ENCODE peak calls at places on chromosome 17, in six cellular contexts. L, S, R, E, P and B are unnamed samples.

GRCh38 chr17:18031955-18032354 is 7.0 kb downstream of the ATPAF2 start:
- DNase-seq in L (no peak), S (no peak), R (no peak), E (no peak), P (no peak), B (no peak)

GRCh38 chr17:1635675-1636465 is 7.2 kb upstream of the SLC43A2 start:
- DNase-seq in L (no peak), S (no peak), R (no peak), E (no peak), P (no peak), B (no peak)

GRCh38 chr17:8412089-8412488 is 14.5 kb upstream of the RNF222 start:
- DNase-seq in L (peak; percentile 51), S (no peak), R (no peak), E (no peak), P (no peak), B (no peak)

GRCh38 chr17:65181237-65182061 is 44.3 kb downstream of the RGS9 start:
- DNase-seq in L (no peak), S (no peak), R (no peak), E (no peak), P (no peak), B (peak; percentile 18)

GRCh38 chr17:8015957-8016631 is 13.7 kb downstream of the GUCY2D start:
- DNase-seq in L (no peak), S (peak; percentile 15), R (no peak), E (no peak), P (no peak), B (no peak)

GRCh38 chr17:49928826-49929475 is 40.0 kb upstream of the DLX4 start:
- DNase-seq in L (no peak), S (no peak), R (peak; percentile 78), E (no peak), P (no peak), B (no peak)

GRCh38 chr17:4605826-4606225 is 21.5 kb downstream of the SMTNL2 start:
- DNase-seq in L (no peak), S (no peak), R (no peak), E (no peak), P (no peak), B (no peak)

GRCh38 chr17:41617698-41618097 is 5.1 kb upstream of the KRT16 start:
- DNase-seq in L (no peak), S (no peak), R (no peak), E (no peak), P (no peak), B (no peak)

GRCh38 chr17:72811976-72812687 is 280.4 kb downstream of the SLC39A11 start:
- DNase-seq in L (no peak), S (no peak), R (no peak), E (no peak), P (no peak), B (no peak)

GRCh38 chr17:78127240-78127887 is 1.2 kb downstream of the TMC6 start:
- DNase-seq in L (peak; percentile 76), S (peak; percentile 52), R (no peak), E (no peak), P (peak; percentile 61), B (peak; percentile 41)

GRCh38 chr17:74840989-74841666 is 18.6 kb downstream of the GRIN2C start:
- DNase-seq in L (peak; percentile 37), S (no peak), R (no peak), E (no peak), P (no peak), B (no peak)

GRCh38 chr17:8940866-8941471 is 24.5 kb downstream of the PIK3R5 start:
- DNase-seq in L (no peak), S (no peak), R (no peak), E (no peak), P (no peak), B (no peak)

GRCh38 chr17:63429766-63430165 is 16.3 kb downstream of the CYB561 start:
- DNase-seq in L (no peak), S (no peak), R (no peak), E (no peak), P (no peak), B (no peak)

GRCh38 chr17:40576113-40576740 is 11.0 kb upstream of the CCR7 start:
- DNase-seq in L (no peak), S (no peak), R (no peak), E (no peak), P (no peak), B (no peak)

GRCh38 chr17:21815352-21816063 is 123.2 kb downstream of the KCNJ18 start:
- DNase-seq in L (no peak), S (no peak), R (peak; percentile 9), E (no peak), P (no peak), B (no peak)

GRCh38 chr17:74917430-74917829 is 5.6 kb downstream of the USH1G start:
- DNase-seq in L (no peak), S (no peak), R (no peak), E (no peak), P (no peak), B (no peak)

GRCh38 chr17:64240741-64241347 is 22.2 kb downstream of the TEX2 start:
- DNase-seq in L (no peak), S (no peak), R (no peak), E (no peak), P (no peak), B (no peak)

GRCh38 chr17:28252436-28252835 is 66.6 kb upstream of the TMEM97 start:
- DNase-seq in L (no peak), S (no peak), R (no peak), E (no peak), P (no peak), B (no peak)

GRCh38 chr17:76789235-76789788 is 51.4 kb downstream of the MFSD11 start:
- DNase-seq in L (peak; percentile 51), S (no peak), R (no peak), E (peak; percentile 30), P (no peak), B (no peak)

GRCh38 chr17:28125530-28126382 is 83.3 kb downstream of the NLK start:
- DNase-seq in L (no peak), S (no peak), R (no peak), E (no peak), P (no peak), B (no peak)

GRCh38 chr17:4573682-4574081 is 10.6 kb upstream of the SMTNL2 start:
- DNase-seq in L (no peak), S (no peak), R (no peak), E (no peak), P (no peak), B (peak; percentile 55)

GRCh38 chr17:73754886-73755285 is 110.6 kb upstream of the SDK2 start:
- DNase-seq in L (no peak), S (no peak), R (no peak), E (no peak), P (no peak), B (no peak)

GRCh38 chr17:15447928-15448579 is 19.4 kb downstream of the CDRT4 start:
- DNase-seq in L (no peak), S (no peak), R (no peak), E (no peak), P (no peak), B (no peak)

GRCh38 chr17:13074026-13074425 is 56.2 kb upstream of the ELAC2 start:
- DNase-seq in L (no peak), S (no peak), R (no peak), E (no peak), P (no peak), B (no peak)

GRCh38 chr17:81957691-81958432 is 3.1 kb downstream of the NOTUM start:
- DNase-seq in L (no peak), S (no peak), R (no peak), E (no peak), P (no peak), B (no peak)

GRCh38 chr17:14373587-14374259 is 72.8 kb downstream of the HS3ST3B1 start:
- DNase-seq in L (no peak), S (no peak), R (peak; percentile 7), E (no peak), P (no peak), B (no peak)